ENCODE peak calls at places on chromosome 10, in eight cellular contexts. D is epithelial cell of esophagus; R is skeletal muscle cell; B is psoas muscle; Y is PC-3; S is activated CD8-positive, alpha-beta T cell treated with anti-CD3 and anti-CD28 coated beads, Interleukin-2, amount 10 ng/mL, durations not matched to agents 7 days and 5 days; N is T-helper 2 cell; K is sciatic nerve. A is an unnamed sample.
A peak's percentile ranks its signal among the peaks of the same experiment; 100 is the strongest.

GRCh38 chr10:3755440-3756359 is 29.3 kb downstream of the KLF6 start:
- DNase-seq in N (no peak), S (no peak), Y (peak; percentile 32), K (no peak), R (no peak), D (peak; percentile 34), B (no peak), A (no peak)

GRCh38 chr10:113272511-113272910 is 280.3 kb upstream of the HABP2 start:
- DNase-seq in R (no peak), D (no peak), Y (no peak), B (no peak), S (no peak), N (no peak), K (no peak), A (no peak)

GRCh38 chr10:29448125-29448524 is 159.3 kb downstream of the LYZL1 start:
- DNase-seq in N (no peak), D (no peak), B (no peak), S (no peak), K (no peak), Y (no peak), R (no peak), A (no peak)

GRCh38 chr10:99676435-99676834 is 17.1 kb downstream of the ENTPD7 start:
- DNase-seq in B (no peak), N (no peak), R (no peak), K (no peak), S (no peak), D (no peak), Y (no peak), A (no peak)

GRCh38 chr10:47042815-47043750 is 131.9 kb downstream of the PTPN20 start:
- DNase-seq in N (no peak), S (no peak), D (peak; percentile 11), Y (no peak), B (no peak), R (no peak), K (peak; percentile 45), A (no peak)

GRCh38 chr10:88091490-88092061 is 228.2 kb downstream of the PTEN start:
- DNase-seq in R (no peak), Y (no peak), N (no peak), B (no peak), K (no peak), D (peak; percentile 96), S (peak; percentile 88), A (no peak)

GRCh38 chr10:78115135-78115853 is 81.6 kb downstream of the RPS24 start:
- DNase-seq in K (no peak), R (no peak), D (no peak), N (no peak), S (no peak), Y (no peak), B (no peak), A (no peak)

GRCh38 chr10:43294241-43294658 is 27.4 kb upstream of the RASGEF1A start:
- DNase-seq in S (peak; percentile 84), B (no peak), K (no peak), R (no peak), Y (no peak), D (no peak), N (no peak), A (no peak)

GRCh38 chr10:130141460-130141859 is 5.3 kb downstream of the GLRX3 start:
- DNase-seq in D (no peak), K (no peak), S (no peak), R (no peak), Y (no peak), N (no peak), B (no peak), A (no peak)

GRCh38 chr10:86673827-86674581 is 5.7 kb downstream of the LDB3 start:
- DNase-seq in N (no peak), D (no peak), B (peak; percentile 89), K (no peak), S (no peak), R (no peak), Y (no peak), A (peak; percentile 90)

GRCh38 chr10:30732671-30733070 is 103.1 kb upstream of the LYZL2 start:
- DNase-seq in B (no peak), D (no peak), N (no peak), Y (no peak), S (no peak), R (no peak), K (no peak), A (no peak)

GRCh38 chr10:99742701-99743100 is 10.7 kb downstream of the CUTC start:
- DNase-seq in K (no peak), S (no peak), B (no peak), D (no peak), N (no peak), Y (peak; percentile 46), R (peak; percentile 16), A (no peak)

GRCh38 chr10:74825033-74825370 is 1.4 kb upstream of the KAT6B start:
- DNase-seq in Y (no peak), S (peak; percentile 56), R (no peak), N (peak; percentile 14), B (peak; percentile 75), D (no peak), K (peak; percentile 76), A (peak; percentile 78)

GRCh38 chr10:83801983-83802382 is 337.3 kb upstream of the GHITM start:
- DNase-seq in B (no peak), Y (no peak), N (no peak), S (no peak), D (no peak), K (no peak), R (no peak), A (no peak)

GRCh38 chr10:74929197-74929596 is 102.8 kb downstream of the KAT6B start:
- DNase-seq in D (no peak), S (no peak), B (no peak), N (no peak), Y (peak; percentile 98), K (no peak), R (no peak), A (no peak)